ENCODE peak calls at places on chromosomes 16 and 17, in seven cellular contexts. One of them, this sample, is unnamed.
A peak's percentile ranks its signal among the peaks of the same experiment; 100 is the strongest.

GRCh38 chr16:84228321-84228838 is 11.4 kb downstream of the KCNG4 start:
- DNase-seq in right cardiac atrium: peak; percentile 91
- DNase-seq in frontal cortex: peak; percentile 40
- DNase-seq in Karpas-422: no peak
- DNase-seq in heart right ventricle: peak; percentile 80
- DNase-seq in omental fat pad: peak; percentile 35
- DNase-seq in tibial artery: peak; percentile 93
- DNase-seq in this sample: no peak

GRCh38 chr17:56824503-56824902 is 9.2 kb downstream of the C17orf67 start:
- DNase-seq in tibial artery: no peak
- DNase-seq in right cardiac atrium: no peak
- DNase-seq in heart right ventricle: no peak
- DNase-seq in Karpas-422: no peak
- DNase-seq in omental fat pad: no peak
- DNase-seq in frontal cortex: no peak
- DNase-seq in this sample: no peak

GRCh38 chr16:59635674-59636073 is 901.6 kb upstream of the GOT2 start:
- DNase-seq in Karpas-422: no peak
- DNase-seq in omental fat pad: no peak
- DNase-seq in tibial artery: no peak
- DNase-seq in heart right ventricle: no peak
- DNase-seq in right cardiac atrium: no peak
- DNase-seq in frontal cortex: no peak
- DNase-seq in this sample: no peak

GRCh38 chr17:67679225-67679624 is 38.5 kb upstream of the NOL11 start:
- DNase-seq in tibial artery: no peak
- DNase-seq in right cardiac atrium: no peak
- DNase-seq in heart right ventricle: no peak
- DNase-seq in omental fat pad: no peak
- DNase-seq in Karpas-422: no peak
- DNase-seq in frontal cortex: no peak
- DNase-seq in this sample: no peak

GRCh38 chr17:65023791-65024190 is 32.7 kb downstream of the GNA13 start:
- DNase-seq in frontal cortex: no peak
- DNase-seq in omental fat pad: no peak
- DNase-seq in right cardiac atrium: no peak
- DNase-seq in Karpas-422: no peak
- DNase-seq in heart right ventricle: no peak
- DNase-seq in tibial artery: no peak
- DNase-seq in this sample: no peak

GRCh38 chr16:4384497-4384896 is 12.8 kb downstream of the VASN start:
- DNase-seq in omental fat pad: no peak
- DNase-seq in frontal cortex: no peak
- DNase-seq in heart right ventricle: no peak
- DNase-seq in Karpas-422: no peak
- DNase-seq in right cardiac atrium: peak; percentile 76
- DNase-seq in tibial artery: peak; percentile 83
- DNase-seq in this sample: no peak

GRCh38 chr17:652310-652709 is 62.3 kb downstream of the VPS53 start:
- DNase-seq in right cardiac atrium: peak; percentile 93
- DNase-seq in heart right ventricle: peak; percentile 77
- DNase-seq in tibial artery: peak; percentile 91
- DNase-seq in omental fat pad: no peak
- DNase-seq in Karpas-422: no peak
- DNase-seq in frontal cortex: peak; percentile 26
- DNase-seq in this sample: no peak

GRCh38 chr16:28258571-28258970 is 33.8 kb upstream of the SBK1 start:
- DNase-seq in Karpas-422: no peak
- DNase-seq in right cardiac atrium: peak; percentile 84
- DNase-seq in omental fat pad: no peak
- DNase-seq in tibial artery: no peak
- DNase-seq in heart right ventricle: peak; percentile 73
- DNase-seq in frontal cortex: no peak
- DNase-seq in this sample: no peak

GRCh38 chr17:38735161-38735997 is 5.2 kb downstream of the CISD3 start:
- DNase-seq in tibial artery: peak; percentile 78
- DNase-seq in omental fat pad: peak; percentile 53
- DNase-seq in Karpas-422: peak; percentile 84
- DNase-seq in right cardiac atrium: peak; percentile 87
- DNase-seq in heart right ventricle: peak; percentile 70
- DNase-seq in frontal cortex: peak; percentile 78
- DNase-seq in this sample: peak; percentile 65

GRCh38 chr16:16096161-16096857 is 127.0 kb downstream of the ABCC6 start:
- DNase-seq in heart right ventricle: no peak
- DNase-seq in Karpas-422: peak; percentile 68
- DNase-seq in omental fat pad: no peak
- DNase-seq in right cardiac atrium: peak; percentile 78
- DNase-seq in frontal cortex: no peak
- DNase-seq in tibial artery: peak; percentile 92
- DNase-seq in this sample: no peak

GRCh38 chr17:12765544-12765943 is 23.8 kb upstream of the ARHGAP44 start:
- DNase-seq in omental fat pad: peak; percentile 42
- DNase-seq in tibial artery: no peak
- DNase-seq in frontal cortex: no peak
- DNase-seq in right cardiac atrium: no peak
- DNase-seq in heart right ventricle: no peak
- DNase-seq in Karpas-422: no peak
- DNase-seq in this sample: no peak

GRCh38 chr16:49581630-49582298 is 208.2 kb downstream of the C16orf78 start:
- DNase-seq in omental fat pad: no peak
- DNase-seq in tibial artery: no peak
- DNase-seq in frontal cortex: no peak
- DNase-seq in heart right ventricle: no peak
- DNase-seq in right cardiac atrium: peak; percentile 70
- DNase-seq in Karpas-422: no peak
- DNase-seq in this sample: no peak

GRCh38 chr17:43211480-43212402 is at the start of gene TMEM106A:
- DNase-seq in tibial artery: peak; percentile 89
- DNase-seq in heart right ventricle: peak; percentile 78
- DNase-seq in frontal cortex: peak; percentile 46
- DNase-seq in right cardiac atrium: peak; percentile 93
- DNase-seq in Karpas-422: peak; percentile 91
- DNase-seq in omental fat pad: peak; percentile 38
- DNase-seq in this sample: peak; percentile 52

GRCh38 chr17:10349403-10349802 is 23.4 kb downstream of the MYH13 start:
- DNase-seq in frontal cortex: no peak
- DNase-seq in omental fat pad: no peak
- DNase-seq in Karpas-422: peak; percentile 82
- DNase-seq in right cardiac atrium: no peak
- DNase-seq in tibial artery: no peak
- DNase-seq in heart right ventricle: no peak
- DNase-seq in this sample: no peak

GRCh38 chr16:69741519-69741918 is 13.2 kb downstream of the NOB1 start:
- DNase-seq in omental fat pad: no peak
- DNase-seq in frontal cortex: no peak
- DNase-seq in right cardiac atrium: no peak
- DNase-seq in heart right ventricle: no peak
- DNase-seq in tibial artery: no peak
- DNase-seq in Karpas-422: no peak
- DNase-seq in this sample: no peak